ENCODE peak calls at places on chromosomes 6 and 20, in six cellular contexts. E, B, F, U, P and D are unnamed samples.

GRCh38 chr6:143135797-143136561 is 75.3 kb downstream of the AIG1 start:
- DNase-seq in B (no peak), U (no peak), E (no peak), P (no peak), F (no peak), D (no peak)

GRCh38 chr20:12153616-12154015 is 235.9 kb downstream of the BTBD3 start:
- DNase-seq in F (no peak), E (no peak), B (no peak), P (no peak), U (peak), D (peak)

GRCh38 chr6:132728616-132729015 is 14.8 kb upstream of the VNN1 start:
- DNase-seq in P (no peak), E (no peak), F (no peak), U (no peak), B (no peak), D (no peak)

GRCh38 chr20:23396961-23397620 is 24.2 kb downstream of the NAPB start:
- DNase-seq in F (no peak), P (no peak), U (peak), B (no peak), E (no peak), D (no peak)

GRCh38 chr6:114375803-114376202 is 33.0 kb upstream of the HS3ST5 start:
- DNase-seq in B (no peak), U (no peak), F (no peak), E (no peak), P (no peak), D (no peak)

GRCh38 chr6:36742146-36742545 is 44.5 kb downstream of the RAB44 start:
- DNase-seq in F (no peak), U (no peak), B (no peak), P (no peak), E (no peak), D (no peak)

GRCh38 chr20:46230811-46231282 is 77.5 kb downstream of the CDH22 start:
- DNase-seq in B (peak), P (peak), F (no peak), U (peak), E (peak), D (no peak)

GRCh38 chr6:158480989-158481388 is 78.9 kb upstream of the TMEM181 start:
- DNase-seq in B (no peak), F (no peak), P (no peak), E (no peak), U (no peak), D (no peak)

GRCh38 chr6:55758156-55758942 is 117.0 kb downstream of the BMP5 start:
- DNase-seq in E (peak), P (no peak), B (no peak), F (no peak), U (peak), D (peak)

GRCh38 chr6:81511423-81511822 is 241.1 kb downstream of the TENT5A start:
- DNase-seq in F (no peak), E (no peak), P (no peak), U (peak), B (no peak), D (no peak)

GRCh38 chr6:47161176-47161687 is 119.1 kb upstream of the ADGRF1 start:
- DNase-seq in B (no peak), E (peak), F (no peak), U (peak), P (no peak), D (peak)

GRCh38 chr6:1348675-1349074 is 36.8 kb downstream of the FOXQ1 start:
- DNase-seq in U (peak), P (peak), F (no peak), E (no peak), B (peak), D (peak)

GRCh38 chr6:157768304-157768703 is 54.7 kb upstream of the SNX9 start:
- DNase-seq in E (no peak), U (no peak), F (no peak), P (no peak), B (no peak), D (no peak)

GRCh38 chr20:25248501-25249172 is 752 bp downstream of the PYGB start:
- DNase-seq in P (peak), U (peak), F (no peak), E (no peak), B (peak), D (no peak)

GRCh38 chr6:75778757-75779156 is 29.7 kb downstream of the MYO6 start:
- DNase-seq in P (no peak), B (no peak), E (no peak), U (no peak), F (no peak), D (no peak)

GRCh38 chr20:4830212-4830607 is 108.5 kb downstream of the PRND start:
- DNase-seq in P (no peak), E (no peak), B (no peak), F (no peak), U (no peak), D (no peak)

GRCh38 chr20:25686081-25687077 is 10.3 kb downstream of the ZNF337 start:
- DNase-seq in U (no peak), E (no peak), F (no peak), B (no peak), P (no peak), D (no peak)

GRCh38 chr6:98946877-98947410 is 802 bp downstream of the FBXL4 start:
- DNase-seq in P (no peak), U (peak), F (no peak), B (peak), E (no peak), D (peak)

GRCh38 chr20:44489931-44490330 is 14.3 kb downstream of the TTPAL start:
- DNase-seq in U (no peak), P (no peak), E (no peak), F (no peak), B (no peak), D (no peak)

GRCh38 chr6:156756630-156757610 is 20.3 kb upstream of the ARID1B start:
- DNase-seq in U (no peak), E (no peak), F (no peak), P (no peak), B (no peak), D (no peak)

GRCh38 chr6:118370722-118371121 is 177.4 kb upstream of the PLN start:
- DNase-seq in P (peak), U (no peak), F (no peak), B (no peak), E (no peak), D (no peak)

GRCh38 chr6:156438519-156438918 is 338.7 kb upstream of the ARID1B start:
- DNase-seq in F (no peak), P (no peak), U (no peak), E (no peak), B (no peak), D (no peak)

GRCh38 chr6:27809939-27810767 is 102.0 kb downstream of the OR2B2 start:
- DNase-seq in P (peak), U (peak), B (peak), F (peak), E (peak), D (peak)

GRCh38 chr6:108556250-108556649 is 4.5 kb upstream of the FOXO3 start:
- DNase-seq in P (no peak), F (no peak), E (no peak), B (no peak), U (no peak), D (no peak)

GRCh38 chr6:90350689-90351554 is 54.3 kb upstream of the BACH2 start:
- DNase-seq in F (no peak), U (peak), P (no peak), B (no peak), E (no peak), D (no peak)

GRCh38 chr20:13910492-13910891 is 79.9 kb downstream of the SEL1L2 start:
- DNase-seq in B (no peak), E (no peak), P (no peak), U (no peak), F (no peak), D (no peak)

GRCh38 chr6:87718662-87719433 is 16.8 kb upstream of the AKIRIN2 start:
- DNase-seq in B (no peak), U (peak), E (no peak), P (no peak), F (no peak), D (peak)

GRCh38 chr6:93035756-93036155 is 383.6 kb downstream of the EPHA7 start:
- DNase-seq in B (no peak), E (no peak), U (no peak), F (no peak), P (no peak), D (no peak)

GRCh38 chr6:43887340-43887858 is 117.4 kb downstream of the VEGFA start:
- DNase-seq in B (no peak), U (peak), E (peak), F (no peak), P (no peak), D (no peak)

GRCh38 chr20:9241232-9241692 is 172.4 kb downstream of the PLCB4 start:
- DNase-seq in F (no peak), E (peak), P (no peak), U (peak), B (no peak), D (peak)

GRCh38 chr6:3402310-3403243 is 54.3 kb downstream of the SLC22A23 start:
- DNase-seq in B (no peak), F (no peak), P (no peak), U (no peak), E (no peak), D (no peak)

GRCh38 chr6:144286503-144287393 is 1.6 kb downstream of the UTRN start:
- DNase-seq in F (peak), E (no peak), P (peak), U (peak), B (peak), D (peak)

GRCh38 chr20:63973636-63974401 is 4.1 kb upstream of the ZNF512B start:
- DNase-seq in B (peak), F (peak), P (peak), E (no peak), U (peak), D (peak)

GRCh38 chr6:31749301-31750036 is 9.7 kb downstream of the MSH5 start:
- DNase-seq in U (no peak), B (no peak), P (no peak), E (no peak), F (no peak), D (no peak)

GRCh38 chr20:63570281-63571086 is 3.6 kb downstream of the HELZ2 start:
- DNase-seq in P (no peak), F (no peak), E (no peak), U (no peak), B (no peak), D (no peak)

GRCh38 chr20:62238569-62239277 is 402 bp downstream of the OSBPL2 start:
- DNase-seq in P (peak), E (no peak), B (no peak), U (peak), F (no peak), D (peak)

GRCh38 chr6:9254251-9254650 is 818.9 kb upstream of the SLC35B3 start:
- DNase-seq in P (no peak), B (no peak), F (no peak), E (no peak), U (no peak), D (no peak)

GRCh38 chr6:44332585-44332984 is 9.9 kb upstream of the SPATS1 start:
- DNase-seq in B (no peak), F (no peak), U (peak), P (no peak), E (no peak), D (peak)

GRCh38 chr20:2292711-2293110 is 3.1 kb upstream of the TGM3 start:
- DNase-seq in E (no peak), P (no peak), F (no peak), U (no peak), B (no peak), D (no peak)

GRCh38 chr6:137676888-137677287 is 182.7 kb upstream of the OLIG3 start:
- DNase-seq in F (no peak), E (no peak), U (no peak), P (no peak), B (no peak), D (no peak)
- H3K4me3 ChIP-seq in F (no peak), E (no peak), U (no peak), P (no peak), B (no peak), D (no peak)

DNA sequence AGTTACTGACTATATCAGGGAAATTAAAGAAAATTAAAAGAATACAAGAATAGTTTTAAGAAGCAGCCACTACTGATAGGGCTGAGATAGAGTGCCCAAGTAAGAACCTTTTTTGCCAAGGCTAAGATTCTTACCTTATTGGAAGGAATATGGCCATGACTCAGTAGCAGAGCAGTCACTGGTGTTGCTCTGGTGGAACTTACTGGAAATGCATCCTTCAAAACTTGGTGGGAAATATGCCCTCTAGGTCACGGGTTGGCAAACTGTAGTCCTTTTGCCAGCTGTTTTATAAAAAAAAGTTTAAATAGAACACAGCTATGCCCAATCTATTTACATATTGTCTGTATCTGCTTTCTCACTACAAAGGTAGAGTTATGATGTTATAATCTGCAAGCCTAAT is 6.0 kb downstream of the HSF2 start:
- DNase-seq in B (no peak), U (no peak), P (no peak), F (no peak), E (no peak), D (no peak)
- TF ChIP-seq CTCF in B (no peak), U (peak), P (no peak), F (no peak), E (no peak), D (no peak)

GRCh38 chr6:133889557-133890301 is 816 bp downstream of the TCF21 start:
- DNase-seq in E (no peak), U (peak), F (no peak), P (peak), B (peak), D (peak)

GRCh38 chr6:133892444-133893323 is 3.8 kb downstream of the TCF21 start:
- DNase-seq in U (no peak), E (no peak), P (peak), B (peak), F (no peak), D (no peak)

GRCh38 chr6:133891814-133892443 is 3.0 kb downstream of the TCF21 start:
- DNase-seq in B (no peak), U (no peak), P (no peak), F (no peak), E (no peak), D (no peak)

GRCh38 chr6:133893324-133893692 is 4.4 kb downstream of the TCF21 start:
- DNase-seq in E (no peak), B (no peak), P (no peak), U (no peak), F (no peak), D (no peak)

DNA sequence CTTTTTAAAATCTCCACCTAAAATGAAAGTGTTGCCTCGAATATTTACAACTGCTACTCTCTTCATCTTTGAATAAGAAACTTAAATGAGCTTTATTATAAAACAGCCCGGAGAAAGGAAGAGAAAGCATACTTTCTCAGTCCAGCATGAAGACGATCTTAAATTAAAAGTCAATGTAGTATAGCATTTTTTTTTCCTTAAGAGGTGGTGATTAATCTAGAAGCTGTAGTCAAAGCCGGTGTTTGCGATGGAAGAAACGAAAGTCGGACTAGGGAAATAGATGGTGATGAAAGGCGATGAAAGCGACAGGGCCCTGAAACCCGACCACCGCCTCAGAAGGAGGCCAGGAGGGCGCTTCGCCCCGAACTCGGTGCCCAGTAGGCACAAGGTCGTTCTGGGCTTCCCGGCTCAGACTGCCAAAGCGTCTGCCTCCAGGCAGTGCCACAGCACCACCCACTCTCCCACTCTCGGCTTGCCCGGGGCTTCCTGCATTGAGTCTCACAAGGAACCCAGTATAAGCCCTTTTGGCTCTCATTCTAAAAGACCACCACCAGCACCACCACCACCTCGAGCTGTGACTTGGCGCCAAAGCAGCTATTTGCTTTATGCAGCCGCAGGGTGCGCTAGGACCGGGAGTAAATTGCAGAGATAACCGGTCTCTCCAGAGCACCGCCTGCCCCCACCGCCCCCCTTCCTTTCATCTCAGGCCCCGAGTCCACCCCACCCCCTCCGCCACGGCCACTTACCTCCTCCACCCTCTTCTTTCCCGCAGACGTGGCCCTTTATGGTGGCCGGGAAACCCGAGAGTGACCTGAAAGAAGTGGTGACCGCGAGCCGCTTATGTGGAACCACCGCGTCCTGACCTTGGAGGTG is 2.3 kb downstream of the TCF21 start:
- DNase-seq in F (no peak), B (peak), P (peak), E (no peak), U (peak), D (peak)
- H3K4me3 ChIP-seq in F (peak), B (peak), P (peak), E (peak), U (peak), D (peak)

DNA sequence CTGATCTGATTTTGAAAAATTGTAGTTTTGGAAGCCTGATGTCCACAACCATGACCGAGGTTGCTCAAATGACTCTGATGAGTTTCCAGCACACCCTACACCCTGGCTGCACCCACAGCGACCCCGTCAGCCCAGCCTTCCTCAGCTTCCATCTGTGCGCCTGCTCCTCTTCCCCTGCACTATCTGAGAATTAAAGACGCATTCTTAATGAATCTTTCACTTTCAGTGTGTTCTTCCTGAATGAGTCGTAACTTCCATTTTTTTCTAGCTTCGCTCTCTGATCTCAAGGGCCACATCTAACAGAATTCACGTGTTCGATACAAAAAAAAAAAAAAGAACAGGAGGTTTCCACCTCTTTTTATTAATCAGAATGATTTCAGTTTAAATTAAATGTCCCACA is 21.3 kb upstream of the RREB1 start:
- DNase-seq in F (no peak), U (peak), E (no peak), B (no peak), P (no peak), D (peak)
- TF ChIP-seq CTCF in F (no peak), U (no peak), E (no peak), B (peak), P (peak), D (no peak)

GRCh38 chr20:47359533-47360206 is 3.2 kb upstream of the ZMYND8 start:
- DNase-seq in P (no peak), B (no peak), E (no peak), F (no peak), U (no peak), D (no peak)
- H3K4me3 ChIP-seq in P (no peak), B (no peak), E (no peak), F (no peak), U (no peak), D (no peak)

GRCh38 chr20:36401336-36401735 is 95.2 kb downstream of the DLGAP4 start:
- DNase-seq in E (no peak), P (no peak), B (no peak), U (no peak), F (no peak), D (no peak)

GRCh38 chr20:36400901-36401300 is 94.8 kb downstream of the DLGAP4 start:
- DNase-seq in E (no peak), U (no peak), F (no peak), B (no peak), P (no peak), D (no peak)

GRCh38 chr20:36398515-36398914 is 92.4 kb downstream of the DLGAP4 start:
- DNase-seq in E (no peak), P (no peak), B (no peak), U (no peak), F (no peak), D (no peak)

GRCh38 chr20:36399969-36400545 is 93.9 kb downstream of the DLGAP4 start:
- DNase-seq in B (no peak), F (no peak), P (no peak), E (no peak), U (no peak), D (no peak)

DNA sequence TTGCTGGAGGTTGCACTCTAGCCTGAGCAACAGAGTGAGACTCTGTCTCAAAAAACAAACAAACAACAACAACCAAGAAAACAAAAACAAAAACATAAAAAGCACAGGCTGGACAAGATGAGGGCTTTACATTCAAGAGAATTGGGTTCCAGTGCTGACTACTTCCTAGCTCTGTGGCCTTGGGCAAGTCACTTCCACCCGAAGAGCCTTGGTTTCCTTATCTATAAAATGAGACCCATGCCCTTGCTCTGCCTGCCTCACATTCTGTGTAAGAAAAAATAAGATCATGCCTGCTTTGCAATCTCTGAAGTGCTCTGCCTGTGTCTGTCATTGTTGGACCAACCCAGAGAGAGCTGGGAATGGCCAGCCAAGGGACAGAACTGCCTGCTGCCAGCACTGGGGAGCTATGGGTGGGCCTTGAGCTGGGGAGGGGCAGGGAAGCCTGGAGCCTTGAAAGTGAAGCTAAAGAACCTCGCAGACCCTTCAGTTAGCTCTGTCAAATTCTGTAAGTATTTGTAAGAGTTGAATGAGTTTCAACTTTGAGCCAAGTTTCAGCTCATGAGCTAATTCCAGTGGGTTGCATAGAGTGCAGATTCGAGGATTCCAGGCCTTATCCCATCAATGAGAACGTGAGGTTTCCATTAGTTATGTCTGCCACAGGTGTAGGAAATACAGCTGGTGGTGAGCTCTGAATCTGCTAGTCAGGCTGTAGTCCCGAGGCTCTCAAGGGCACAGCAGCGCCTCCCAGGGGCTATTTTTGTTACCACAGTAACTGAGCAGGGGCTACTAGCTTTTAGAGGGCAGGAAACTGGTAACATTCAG is 93.2 kb downstream of the DLGAP4 start:
- DNase-seq in U (peak), P (peak), B (no peak), E (no peak), F (no peak), D (no peak)
- TF ChIP-seq CTCF in U (peak), P (peak), B (peak), E (peak), F (no peak), D (peak)

DNA sequence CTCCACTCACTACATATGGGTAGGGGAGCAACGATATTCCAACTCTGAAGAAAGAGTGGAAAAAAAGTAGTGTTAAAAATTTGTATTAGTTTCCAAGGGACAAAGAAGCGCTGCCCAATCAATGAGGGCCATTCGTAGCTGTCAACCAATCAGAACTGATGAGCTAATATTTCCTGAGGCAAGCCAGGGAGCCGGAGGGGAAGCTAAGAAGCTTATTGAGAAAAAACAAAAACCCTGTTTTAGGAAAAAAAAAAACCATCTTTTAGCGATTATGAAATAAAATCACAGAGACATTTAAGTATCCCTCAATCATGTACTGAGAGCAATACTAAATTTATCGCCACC is 59.5 kb downstream of the TRIM38 start:
- DNase-seq in E (no peak), U (peak), P (peak), B (no peak), F (no peak), D (peak)
- H3K4me3 ChIP-seq in E (peak), U (peak), P (peak), B (peak), F (peak), D (peak)